ENCODE peak calls at places on chromosome 1, in eight cellular contexts. Y is colonic mucosa; D is iPS-NIHi11; G is fibroblast of lung; H is NCI-H524 treated with DMSO at 0.1 percent for 48 hours; W is activated T-helper 2 cell treated with anti-CD3 and anti-CD28 coated beads, Interferon-gamma antibody, Interleukin-2, Interleukin-4, amounts not matched to agents 10 μg/mL and 5 μg/mL and 100 μg/mL, durations not matched to agents 14 hours and 24 hours and 36 hours; T is T-cell; S is anterior cingulate cortex. R is an unnamed sample.

GRCh38 chr1:10267319-10267718 is 56.9 kb downstream of the KIF1B start:
- DNase-seq in Y (no peak), D (no peak), G (peak), H (no peak), W (no peak), T (no peak), S (no peak), R (no peak)

GRCh38 chr1:201703646-201704438 is 125.1 kb upstream of the IPO9 start:
- DNase-seq in Y (peak), D (peak), G (peak), H (peak), W (peak), T (peak), S (peak), R (peak)

GRCh38 chr1:239228451-239228850 is 157.9 kb upstream of the CHRM3 start:
- DNase-seq in Y (no peak), D (no peak), G (no peak), H (no peak), W (no peak), T (no peak), S (no peak), R (no peak)

GRCh38 chr1:78370779-78371482 is 119.8 kb upstream of the PTGFR start:
- DNase-seq in Y (no peak), D (no peak), G (peak), H (no peak), W (no peak), T (no peak), S (no peak), R (no peak)

GRCh38 chr1:151568626-151569088 is 28.5 kb downstream of the TUFT1 start:
- DNase-seq in Y (peak), D (no peak), G (peak), H (no peak), W (no peak), T (peak), S (no peak), R (no peak)

GRCh38 chr1:224447251-224447650 is 12.7 kb upstream of the WDR26 start:
- DNase-seq in Y (no peak), D (no peak), G (peak), H (no peak), W (no peak), T (no peak), S (no peak), R (no peak)

GRCh38 chr1:164369698-164370365 is 189.2 kb upstream of the PBX1 start:
- DNase-seq in Y (no peak), D (no peak), G (peak), H (no peak), W (no peak), T (no peak), S (no peak), R (no peak)

GRCh38 chr1:37035828-37036666 is 1.7 kb upstream of the GRIK3 start:
- DNase-seq in Y (no peak), D (peak), G (no peak), H (peak), W (no peak), T (no peak), S (no peak), R (peak)

GRCh38 chr1:167934407-167935251 is 1.9 kb upstream of the DCAF6 start:
- DNase-seq in Y (no peak), D (no peak), G (peak), H (no peak), W (no peak), T (no peak), S (no peak), R (no peak)

GRCh38 chr1:2098301-2098698 is 48.1 kb downstream of the PRKCZ start:
- DNase-seq in Y (no peak), D (no peak), G (no peak), H (no peak), W (no peak), T (no peak), S (no peak), R (no peak)

GRCh38 chr1:198151688-198152087 is 5.1 kb upstream of the NEK7 start:
- DNase-seq in Y (no peak), D (no peak), G (peak), H (no peak), W (no peak), T (no peak), S (no peak), R (no peak)

GRCh38 chr1:52899445-52899894 is 22.1 kb downstream of the ECHDC2 start:
- DNase-seq in Y (no peak), D (no peak), G (peak), H (no peak), W (no peak), T (no peak), S (no peak), R (no peak)

GRCh38 chr1:61403863-61404615 is 320.9 kb downstream of the TM2D1 start:
- DNase-seq in Y (peak), D (no peak), G (peak), H (no peak), W (no peak), T (no peak), S (no peak), R (no peak)

GRCh38 chr1:203996126-203996525 is 76.8 kb upstream of the SOX13 start:
- DNase-seq in Y (no peak), D (peak), G (no peak), H (no peak), W (no peak), T (no peak), S (peak), R (no peak)

GRCh38 chr1:9600861-9601834 is 12.4 kb downstream of the TMEM201 start:
- DNase-seq in Y (no peak), D (no peak), G (no peak), H (no peak), W (no peak), T (no peak), S (no peak), R (no peak)